ENCODE peak calls at places on chromosomes 1 and 21, in seven cellular contexts. L is psoas muscle; C is amygdala; X is bronchial epithelial cell; G is GM18507; P is colonic mucosa; M is stimulated activated CD8-positive, alpha-beta memory T cell treated with anti-CD3 and anti-CD28 coated beads, Interleukin-12 subunit alpha, Interleukin-12 subunit beta, amount 100 ng/mL, for 1 hour. R is an unnamed sample.

GRCh38 chr1:179807691-179808485 is 64.8 kb downstream of the FAM163A start:
- DNase-seq in X (peak; percentile 18), L (no peak), C (no peak), G (no peak), P (no peak), M (no peak), R (no peak)

GRCh38 chr1:192476802-192477298 is 98.7 kb upstream of the RGS1 start:
- DNase-seq in G (no peak), P (no peak), M (no peak), C (no peak), X (peak; percentile 55), L (no peak), R (no peak)

GRCh38 chr1:20211511-20211931 is 25.2 kb upstream of the PLA2G2C start:
- DNase-seq in C (no peak), G (no peak), L (no peak), X (peak; percentile 91), P (peak; percentile 81), M (no peak), R (no peak)

GRCh38 chr1:203325418-203326091 is 20.2 kb downstream of the BTG2 start:
- DNase-seq in L (peak; percentile 70), P (peak; percentile 90), C (peak; percentile 80), G (no peak), M (no peak), X (no peak), R (peak; percentile 35)

GRCh38 chr1:178768423-178768822 is 43.4 kb downstream of the RALGPS2 start:
- DNase-seq in M (no peak), G (no peak), C (peak; percentile 3), L (no peak), P (no peak), X (peak; percentile 25), R (no peak)

GRCh38 chr1:205449750-205450443 is 5.9 kb downstream of the BLACAT1 start:
- DNase-seq in G (no peak), L (no peak), M (no peak), X (peak; percentile 96), P (peak; percentile 74), C (no peak), R (peak; percentile 85)

GRCh38 chr21:37829043-37829442 is 87.2 kb downstream of the KCNJ6 start:
- DNase-seq in G (no peak), L (no peak), C (no peak), X (no peak), P (peak; percentile 44), M (no peak), R (peak; percentile 12)

GRCh38 chr1:246324711-246325110 is 182.4 kb downstream of the SMYD3 start:
- DNase-seq in P (no peak), X (peak; percentile 73), G (no peak), C (no peak), L (no peak), M (no peak), R (no peak)

GRCh38 chr1:233355841-233356704 is 28.5 kb downstream of the MAP3K21 start:
- DNase-seq in G (no peak), M (no peak), L (no peak), X (no peak), P (no peak), C (no peak), R (no peak)

GRCh38 chr1:212982430-212983152 is 32.2 kb downstream of the VASH2 start:
- DNase-seq in P (no peak), L (peak; percentile 79), C (no peak), X (no peak), G (no peak), M (no peak), R (no peak)

GRCh38 chr21:27580276-27580675 is 613.4 kb upstream of the ADAMTS5 start:
- DNase-seq in X (peak; percentile 70), C (no peak), P (no peak), L (no peak), G (no peak), M (no peak), R (no peak)

GRCh38 chr1:116574581-116575291 is 3.9 kb upstream of the CD58 start:
- DNase-seq in L (peak; percentile 66), M (peak; percentile 35), G (no peak), C (peak; percentile 63), P (peak; percentile 69), X (peak; percentile 55), R (peak; percentile 82)

GRCh38 chr1:71350330-71350729 is 269.5 kb upstream of the ZRANB2 start:
- DNase-seq in X (no peak), M (no peak), C (no peak), G (no peak), P (no peak), L (no peak), R (no peak)

GRCh38 chr1:1841575-1841991 is 49.3 kb downstream of the GNB1 start:
- DNase-seq in C (no peak), X (no peak), L (no peak), P (no peak), G (no peak), M (no peak), R (no peak)

GRCh38 chr21:46540087-46540710 is 64.7 kb downstream of the S100B start:
- DNase-seq in L (peak; percentile 22), X (no peak), P (no peak), G (no peak), C (no peak), M (no peak), R (no peak)

GRCh38 chr1:236066828-236067386 is 2.0 kb upstream of the NID1 start:
- DNase-seq in L (peak; percentile 71), G (peak; percentile 68), P (peak; percentile 56), X (no peak), M (peak; percentile 51), C (no peak), R (no peak)

GRCh38 chr1:99590578-99591209 is 55.2 kb upstream of the PALMD start:
- DNase-seq in X (peak; percentile 91), P (no peak), M (no peak), L (no peak), G (no peak), C (peak; percentile 19), R (no peak)

GRCh38 chr1:40653851-40654537 is 11.5 kb downstream of the RIMS3 start:
- DNase-seq in L (no peak), C (no peak), G (no peak), M (no peak), P (no peak), X (no peak), R (no peak)

GRCh38 chr1:71357708-71358107 is 276.9 kb upstream of the ZRANB2 start:
- DNase-seq in P (no peak), X (no peak), L (no peak), G (no peak), C (no peak), M (no peak), R (no peak)

GRCh38 chr21:38965910-38966504 is 160.3 kb downstream of the ETS2 start:
- DNase-seq in M (no peak), G (no peak), P (peak; percentile 93), C (peak; percentile 3), X (peak; percentile 88), L (peak; percentile 77), R (peak; percentile 84)

GRCh38 chr1:89114662-89115061 is 11.3 kb downstream of the GBP2 start:
- DNase-seq in C (no peak), P (no peak), X (no peak), G (no peak), L (no peak), M (no peak), R (no peak)

GRCh38 chr1:7047866-7048265 is 262.6 kb downstream of the CAMTA1 start:
- DNase-seq in G (no peak), X (no peak), M (no peak), C (no peak), P (no peak), L (no peak), R (no peak)

GRCh38 chr1:207883104-207883651 is 27.7 kb downstream of the CD34 start:
- DNase-seq in X (no peak), P (no peak), M (no peak), L (no peak), C (no peak), G (no peak), R (no peak)

GRCh38 chr1:202343652-202344349 is 2.1 kb upstream of the UBE2T start:
- DNase-seq in P (no peak), C (no peak), G (no peak), L (no peak), M (no peak), X (peak; percentile 47), R (peak; percentile 63)

GRCh38 chr1:56925193-56925592 is 40.6 kb downstream of the C8B start:
- DNase-seq in M (no peak), L (no peak), G (no peak), X (no peak), P (no peak), C (no peak), R (no peak)

GRCh38 chr1:153774780-153775431 is at the start of gene SLC27A3:
- DNase-seq in C (peak; percentile 71), G (peak; percentile 37), P (peak; percentile 87), L (peak; percentile 84), M (no peak), X (peak; percentile 48), R (peak; percentile 55)

GRCh38 chr21:42254631-42255030 is 35.7 kb downstream of the ABCG1 start:
- DNase-seq in G (no peak), X (no peak), P (no peak), M (no peak), L (peak; percentile 10), C (peak; percentile 71), R (no peak)

GRCh38 chr21:45140346-45140940 is 66.1 kb downstream of the ADARB1 start:
- DNase-seq in L (peak; percentile 87), C (peak; percentile 69), X (peak; percentile 69), M (peak; percentile 43), P (peak; percentile 74), G (peak; percentile 52), R (peak; percentile 78)

GRCh38 chr21:38524168-38525153 is 26.2 kb upstream of the ERG start:
- DNase-seq in P (no peak), G (no peak), L (no peak), C (no peak), X (no peak), M (no peak), R (no peak)

GRCh38 chr1:223815865-223816264 is 29.9 kb downstream of the TP53BP2 start:
- DNase-seq in C (no peak), X (peak; percentile 86), G (no peak), L (no peak), P (no peak), M (no peak), R (no peak)

GRCh38 chr1:198350456-198350855 is 190.0 kb downstream of the ATP6V1G3 start:
- DNase-seq in G (no peak), L (no peak), M (no peak), C (no peak), X (no peak), P (no peak), R (no peak)

GRCh38 chr1:218813247-218813646 is 360.4 kb upstream of the LYPLAL1 start:
- DNase-seq in L (no peak), X (peak; percentile 65), P (no peak), M (no peak), G (no peak), C (no peak), R (no peak)

GRCh38 chr1:111804736-111805135 is 49.0 kb downstream of the DDX20 start:
- DNase-seq in X (no peak), C (no peak), G (no peak), L (no peak), P (no peak), M (no peak), R (no peak)

R was measured in HT-29.